ENCODE peak calls at places on chromosome 20, in six cellular contexts. W is progenitor cell of endocrine pancreas; X is GM03348; C is effector memory CD8-positive, alpha-beta T cell; Y is activated CD8-positive, alpha-beta T cell treated with anti-CD3 and anti-CD28 coated beads for 36 hours; L is kidney glomerular epithelial cell. U is an unnamed sample.

GRCh38 chr20:20785226-20785625 is 72.8 kb upstream of the RALGAPA2 start:
- DNase-seq in X (no peak), C (no peak), L (no peak), W (no peak), Y (no peak), U (no peak)

GRCh38 chr20:4962257-4962855 is 39.0 kb downstream of the SLC23A2 start:
- DNase-seq in C (peak; percentile 26), X (no peak), W (no peak), L (no peak), Y (peak; percentile 67), U (no peak)

GRCh38 chr20:32114305-32114960 is 4.9 kb downstream of the TM9SF4 start:
- DNase-seq in C (no peak), L (no peak), Y (no peak), W (no peak), X (peak; percentile 15), U (no peak)

GRCh38 chr20:41316602-41317535 is 662 bp downstream of the ZHX3 start:
- DNase-seq in W (peak; percentile 61), L (peak; percentile 57), X (peak; percentile 91), Y (peak; percentile 85), C (peak; percentile 39), U (peak; percentile 63)

GRCh38 chr20:25117961-25118360 is 36.0 kb upstream of the VSX1 start:
- DNase-seq in C (no peak), X (no peak), L (no peak), W (no peak), Y (no peak), U (no peak)

GRCh38 chr20:43537921-43538854 is 20.6 kb upstream of the SGK2 start:
- DNase-seq in C (peak; percentile 17), L (peak; percentile 50), X (peak; percentile 83), W (peak; percentile 59), Y (peak; percentile 66), U (peak; percentile 41)

GRCh38 chr20:2206957-2207769 is 88.6 kb upstream of the TGM3 start:
- DNase-seq in X (peak; percentile 94), Y (peak; percentile 86), W (peak; percentile 76), C (peak; percentile 36), L (peak; percentile 17), U (peak; percentile 73)

GRCh38 chr20:53513489-53514298 is 79.9 kb downstream of the ZNF217 start:
- DNase-seq in W (no peak), Y (no peak), L (no peak), X (no peak), C (no peak), U (no peak)

GRCh38 chr20:63941282-63942060 is 14.7 kb downstream of the UCKL1 start:
- DNase-seq in Y (peak; percentile 94), X (no peak), L (no peak), C (peak; percentile 68), W (no peak), U (no peak)

GRCh38 chr20:58078741-58079522 is 149.5 kb downstream of the ANKRD60 start:
- DNase-seq in L (no peak), W (no peak), X (peak; percentile 74), Y (no peak), C (no peak), U (no peak)

GRCh38 chr20:47982574-47983360 is 197.5 kb upstream of the SULF2 start:
- DNase-seq in X (no peak), C (no peak), Y (no peak), W (no peak), L (no peak), U (no peak)

U was measured in neuronal stem cell.